ENCODE peak calls at places on chromosomes 4 and X, in five cellular contexts. P, Q, F, Z and K are unnamed samples.

GRCh38 chr4:6278801-6279197 is 9.1 kb downstream of the WFS1 start:
- DNase-seq in Z (peak), F (no peak), P (no peak), Q (no peak), K (peak)

GRCh38 chrX:31038585-31039326 is 33.1 kb downstream of the FTHL17 start:
- DNase-seq in Q (no peak), Z (peak), P (peak), F (peak), K (no peak)

GRCh38 chr4:2079006-2079405 is 19.9 kb downstream of the NAT8L start:
- DNase-seq in F (no peak), Z (no peak), Q (no peak), P (no peak), K (no peak)

GRCh38 chr4:118850813-118851173 is 14.9 kb upstream of the SEC24D start:
- DNase-seq in Z (no peak), Q (no peak), F (no peak), P (no peak), K (no peak)

GRCh38 chr4:112514449-112515277 is 1.3 kb downstream of the NEUROG2 start:
- DNase-seq in Q (no peak), Z (no peak), P (no peak), F (no peak), K (no peak)

GRCh38 chrX:69539437-69539836 is 35.3 kb downstream of the NALF2 start:
- DNase-seq in Q (no peak), P (no peak), Z (no peak), F (no peak), K (no peak)

GRCh38 chr4:10942166-10942565 is 257.6 kb upstream of the CLNK start:
- DNase-seq in P (no peak), Z (no peak), Q (no peak), F (no peak), K (no peak)

GRCh38 chr4:168882650-168883233 is 127.3 kb downstream of the CBR4 start:
- DNase-seq in P (no peak), Z (no peak), Q (no peak), F (no peak), K (no peak)

GRCh38 chr4:1237981-1238675 is 10.8 kb downstream of the CTBP1 start:
- DNase-seq in Q (peak), F (no peak), P (no peak), Z (no peak), K (peak)

GRCh38 chr4:105135746-105136145 is 10.9 kb upstream of the TET2 start:
- DNase-seq in P (no peak), F (no peak), Q (no peak), Z (no peak), K (no peak)

GRCh38 chrX:101417190-101417589 is 9.2 kb downstream of the HNRNPH2 start:
- DNase-seq in P (no peak), Z (no peak), F (no peak), Q (no peak), K (no peak)

GRCh38 chrX:124328765-124329164 is 3.7 kb upstream of the TEX13D start:
- DNase-seq in F (no peak), P (no peak), Q (no peak), Z (no peak), K (no peak)

GRCh38 chr4:141246243-141246642 is 25.5 kb downstream of the ZNF330 start:
- DNase-seq in Z (no peak), Q (no peak), P (no peak), F (no peak), K (no peak)

GRCh38 chr4:125101706-125102105 is 213.0 kb upstream of the FAT4 start:
- DNase-seq in Z (no peak), Q (no peak), F (no peak), P (no peak), K (no peak)

GRCh38 chr4:43325220-43325967 is 432.9 kb downstream of the GRXCR1 start:
- DNase-seq in Q (no peak), P (no peak), Z (no peak), F (no peak), K (no peak)

GRCh38 chrX:121307441-121307840 is 260.0 kb downstream of the GLUD2 start:
- DNase-seq in F (no peak), Q (no peak), P (no peak), Z (no peak), K (no peak)